ENCODE peak calls at places on chromosomes 3 and 15, in seven cellular contexts. One of them, this sample, is unnamed.

GRCh38 chr3:105527538-105527937 is 160.8 kb downstream of the ALCAM start:
- ATAC-seq in lung: no peak
- ATAC-seq in heart right ventricle: no peak
- ATAC-seq in T-cell: no peak
- ATAC-seq in upper lobe of left lung: no peak
- ATAC-seq in naive thymus-derived CD8-positive, alpha-beta T cell: no peak
- ATAC-seq in foreskin keratinocyte: peak; percentile 59
- ATAC-seq in this sample: no peak

GRCh38 chr15:48397841-48398240 is 66.6 kb downstream of the DUT start:
- ATAC-seq in upper lobe of left lung: no peak
- ATAC-seq in lung: no peak
- ATAC-seq in heart right ventricle: no peak
- ATAC-seq in naive thymus-derived CD8-positive, alpha-beta T cell: no peak
- ATAC-seq in T-cell: no peak
- ATAC-seq in foreskin keratinocyte: no peak
- ATAC-seq in this sample: no peak

GRCh38 chr3:22506871-22507270 is 696.3 kb upstream of the UBE2E2 start:
- ATAC-seq in T-cell: no peak
- ATAC-seq in foreskin keratinocyte: no peak
- ATAC-seq in naive thymus-derived CD8-positive, alpha-beta T cell: no peak
- ATAC-seq in upper lobe of left lung: no peak
- ATAC-seq in heart right ventricle: no peak
- ATAC-seq in lung: peak; percentile 72
- ATAC-seq in this sample: no peak

GRCh38 chr3:191430103-191430502 is 30.9 kb upstream of the PYDC2 start:
- ATAC-seq in naive thymus-derived CD8-positive, alpha-beta T cell: no peak
- ATAC-seq in foreskin keratinocyte: no peak
- ATAC-seq in T-cell: no peak
- ATAC-seq in heart right ventricle: no peak
- ATAC-seq in lung: no peak
- ATAC-seq in upper lobe of left lung: no peak
- ATAC-seq in this sample: no peak

GRCh38 chr15:39628131-39628482 is 47.2 kb downstream of the THBS1 start:
- ATAC-seq in foreskin keratinocyte: no peak
- ATAC-seq in lung: no peak
- ATAC-seq in T-cell: no peak
- ATAC-seq in heart right ventricle: peak; percentile 70
- ATAC-seq in upper lobe of left lung: no peak
- ATAC-seq in naive thymus-derived CD8-positive, alpha-beta T cell: no peak
- ATAC-seq in this sample: no peak

GRCh38 chr3:23726811-23727548 is 78.8 kb upstream of the UBE2E1 start:
- ATAC-seq in heart right ventricle: no peak
- ATAC-seq in T-cell: no peak
- ATAC-seq in foreskin keratinocyte: no peak
- ATAC-seq in upper lobe of left lung: no peak
- ATAC-seq in naive thymus-derived CD8-positive, alpha-beta T cell: no peak
- ATAC-seq in lung: no peak
- ATAC-seq in this sample: no peak

GRCh38 chr3:36362216-36362615 is 18.1 kb upstream of the STAC start:
- ATAC-seq in lung: no peak
- ATAC-seq in upper lobe of left lung: no peak
- ATAC-seq in foreskin keratinocyte: peak; percentile 72
- ATAC-seq in T-cell: no peak
- ATAC-seq in heart right ventricle: no peak
- ATAC-seq in naive thymus-derived CD8-positive, alpha-beta T cell: no peak
- ATAC-seq in this sample: no peak

GRCh38 chr15:48925714-48926223 is 38.0 kb downstream of the SHC4 start:
- ATAC-seq in T-cell: no peak
- ATAC-seq in naive thymus-derived CD8-positive, alpha-beta T cell: no peak
- ATAC-seq in upper lobe of left lung: no peak
- ATAC-seq in lung: no peak
- ATAC-seq in foreskin keratinocyte: peak; percentile 96
- ATAC-seq in heart right ventricle: no peak
- ATAC-seq in this sample: peak; percentile 41

GRCh38 chr3:32888739-32889138 is 62.7 kb upstream of the CCR4 start:
- ATAC-seq in naive thymus-derived CD8-positive, alpha-beta T cell: no peak
- ATAC-seq in upper lobe of left lung: no peak
- ATAC-seq in lung: no peak
- ATAC-seq in T-cell: no peak
- ATAC-seq in heart right ventricle: no peak
- ATAC-seq in foreskin keratinocyte: no peak
- ATAC-seq in this sample: no peak

GRCh38 chr15:52171386-52171785 is 19.8 kb downstream of the GNB5 start:
- ATAC-seq in T-cell: peak; percentile 87
- ATAC-seq in foreskin keratinocyte: peak; percentile 24
- ATAC-seq in heart right ventricle: no peak
- ATAC-seq in lung: no peak
- ATAC-seq in upper lobe of left lung: no peak
- ATAC-seq in naive thymus-derived CD8-positive, alpha-beta T cell: peak; percentile 89
- ATAC-seq in this sample: no peak

GRCh38 chr3:53089511-53089910 is 40.7 kb downstream of the RFT1 start:
- ATAC-seq in heart right ventricle: peak; percentile 80
- ATAC-seq in T-cell: no peak
- ATAC-seq in lung: no peak
- ATAC-seq in foreskin keratinocyte: peak; percentile 85
- ATAC-seq in naive thymus-derived CD8-positive, alpha-beta T cell: no peak
- ATAC-seq in upper lobe of left lung: no peak
- ATAC-seq in this sample: no peak

GRCh38 chr3:21484323-21485154 is 266.5 kb downstream of the ZNF385D start:
- ATAC-seq in upper lobe of left lung: no peak
- ATAC-seq in foreskin keratinocyte: peak; percentile 57
- ATAC-seq in naive thymus-derived CD8-positive, alpha-beta T cell: no peak
- ATAC-seq in heart right ventricle: peak; percentile 80
- ATAC-seq in T-cell: no peak
- ATAC-seq in lung: no peak
- ATAC-seq in this sample: peak; percentile 28

GRCh38 chr15:55118341-55118740 is 78.4 kb downstream of the RSL24D1 start:
- ATAC-seq in lung: no peak
- ATAC-seq in naive thymus-derived CD8-positive, alpha-beta T cell: no peak
- ATAC-seq in upper lobe of left lung: no peak
- ATAC-seq in heart right ventricle: no peak
- ATAC-seq in foreskin keratinocyte: no peak
- ATAC-seq in T-cell: no peak
- ATAC-seq in this sample: no peak

GRCh38 chr3:186717039-186717457 is at the start of gene KNG1:
- ATAC-seq in lung: no peak
- ATAC-seq in T-cell: no peak
- ATAC-seq in foreskin keratinocyte: no peak
- ATAC-seq in heart right ventricle: no peak
- ATAC-seq in naive thymus-derived CD8-positive, alpha-beta T cell: no peak
- ATAC-seq in upper lobe of left lung: no peak
- ATAC-seq in this sample: no peak

GRCh38 chr15:70299931-70300858 is 202.5 kb upstream of the TLE3 start:
- ATAC-seq in naive thymus-derived CD8-positive, alpha-beta T cell: peak; percentile 99
- ATAC-seq in foreskin keratinocyte: no peak
- ATAC-seq in heart right ventricle: no peak
- ATAC-seq in upper lobe of left lung: peak; percentile 77
- ATAC-seq in T-cell: peak; percentile 97
- ATAC-seq in lung: peak; percentile 76
- ATAC-seq in this sample: no peak

This sample was measured in gastroesophageal sphincter.